ENCODE peak calls at places on chromosomes 11 and 22, in seven cellular contexts. K is gastrocnemius medialis, J is HCT116, D is transverse colon, M is A549, W is cardiac fibroblast, P is GM23338. O is an unnamed sample.

GRCh38 chr22:16933924-16934282 is 74.1 kb downstream of the GAB4 start:
- DNase-seq in D (no peak), J (no peak), M (no peak), P (no peak), K (no peak), W (no peak), O (no peak)

GRCh38 chr11:63635762-63636465 is 21.7 kb upstream of the PLAAT3 start:
- DNase-seq in J (peak), K (peak), M (peak), W (peak), P (peak), D (peak), O (peak)

GRCh38 chr11:46387919-46388618 is 3.5 kb downstream of the CHRM4 start:
- DNase-seq in P (peak), D (no peak), J (no peak), K (no peak), M (no peak), W (peak), O (no peak)

GRCh38 chr11:31874631-31875191 is 63.6 kb upstream of the PAX6 start:
- DNase-seq in K (no peak), P (no peak), M (no peak), D (no peak), J (no peak), W (no peak), O (no peak)

GRCh38 chr22:37741312-37741795 is 44.5 kb downstream of the TRIOBP start:
- DNase-seq in K (peak), J (no peak), D (peak), W (peak), M (peak), P (peak), O (no peak)

GRCh38 chr11:119859684-119860083 is 130.7 kb upstream of the NECTIN1 start:
- DNase-seq in M (no peak), W (no peak), P (no peak), D (no peak), J (no peak), K (no peak), O (no peak)

GRCh38 chr11:1267441-1268100 is 41.9 kb downstream of the TOLLIP start:
- DNase-seq in J (no peak), M (no peak), W (no peak), P (no peak), K (no peak), D (no peak), O (no peak)

GRCh38 chr11:70322653-70323052 is 52.2 kb downstream of the PPFIA1 start:
- DNase-seq in J (no peak), P (peak), K (no peak), M (no peak), D (no peak), W (no peak), O (no peak)

GRCh38 chr11:26953770-26954392 is 40.0 kb upstream of the FIBIN start:
- DNase-seq in J (no peak), D (no peak), W (peak), K (no peak), P (no peak), M (no peak), O (no peak)

GRCh38 chr11:23555085-23555484 is 694.8 kb upstream of the CCDC179 start:
- DNase-seq in K (no peak), M (no peak), P (no peak), D (no peak), J (no peak), W (peak), O (no peak)

GRCh38 chr11:70547821-70548670 is 149.7 kb downstream of the CTTN start:
- DNase-seq in K (no peak), W (no peak), D (no peak), P (no peak), M (no peak), J (no peak), O (no peak)

GRCh38 chr11:112374486-112375140 is 114.0 kb upstream of the PLET1 start:
- DNase-seq in D (no peak), J (no peak), P (peak), W (no peak), K (no peak), M (no peak), O (no peak)

GRCh38 chr11:64112771-64113461 is 53.0 kb downstream of the MACROD1 start:
- DNase-seq in M (no peak), P (no peak), W (no peak), J (no peak), D (no peak), K (no peak), O (no peak)

GRCh38 chr11:44456544-44457270 is 108.8 kb upstream of the CD82 start:
- DNase-seq in D (no peak), M (peak), P (peak), J (peak), K (no peak), W (no peak), O (no peak)

GRCh38 chr22:44456661-44457412 is 41.2 kb downstream of the RTL6 start:
- DNase-seq in W (no peak), K (no peak), P (no peak), M (no peak), J (no peak), D (no peak), O (no peak)

DNA sequence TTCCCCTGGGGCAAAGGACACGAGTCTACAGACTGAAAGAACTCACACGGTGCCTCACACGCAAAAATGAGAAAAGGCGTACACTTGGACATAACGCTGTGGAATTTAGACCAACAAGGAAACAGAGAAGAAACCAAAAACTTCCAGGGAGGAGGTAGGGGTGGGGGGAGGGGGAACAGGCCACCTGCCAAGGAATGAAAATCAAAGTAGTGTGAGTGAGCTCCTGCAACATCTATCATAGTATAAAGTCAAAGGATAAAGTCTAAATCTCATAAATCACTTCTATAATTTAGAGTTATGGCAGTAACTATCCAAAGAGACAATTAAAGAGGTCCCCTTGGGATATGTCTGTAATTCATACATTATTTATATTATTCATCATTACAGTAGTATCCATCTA is 10.0 kb upstream of the IRAG1 start:
- DNase-seq in W (no peak), J (no peak), P (no peak), D (no peak), M (no peak), K (no peak), O (no peak)
- H3K4me3 ChIP-seq in W (no peak), J (no peak), P (no peak), D (no peak), M (no peak), K (no peak), O (no peak)

GRCh38 chr11:90286640-90287039 is 63.8 kb upstream of the CHORDC1 start:
- DNase-seq in D (no peak), W (no peak), M (no peak), J (no peak), K (no peak), P (peak), O (no peak)

GRCh38 chr11:90294091-90294490 is 71.2 kb upstream of the CHORDC1 start:
- DNase-seq in J (no peak), P (no peak), D (no peak), M (no peak), K (no peak), W (no peak), O (no peak)

GRCh38 chr11:90288207-90288821 is 65.5 kb upstream of the CHORDC1 start:
- DNase-seq in W (peak), M (peak), P (peak), J (peak), K (no peak), D (no peak), O (no peak)
- TF ChIP-seq CTCF in W (peak), M (peak), P (peak), J (peak), K (no peak), D (peak), O (peak)

GRCh38 chr11:36791957-36792356 is 193.9 kb upstream of the RAG2 start:
- DNase-seq in P (no peak), J (no peak), K (no peak), M (no peak), D (no peak), W (no peak), O (no peak)
- H3K4me3 ChIP-seq in P (no peak), J (no peak), K (no peak), M (no peak), D (no peak), W (no peak), O (no peak)

GRCh38 chr22:40414838-40415505 is 44.6 kb downstream of the SGSM3 start:
- DNase-seq in M (no peak), P (no peak), J (no peak), W (no peak), D (peak), K (peak), O (no peak)
- TF ChIP-seq CTCF in M (no peak), P (no peak), J (no peak), W (no peak), D (no peak), K (no peak), O (no peak)

DNA sequence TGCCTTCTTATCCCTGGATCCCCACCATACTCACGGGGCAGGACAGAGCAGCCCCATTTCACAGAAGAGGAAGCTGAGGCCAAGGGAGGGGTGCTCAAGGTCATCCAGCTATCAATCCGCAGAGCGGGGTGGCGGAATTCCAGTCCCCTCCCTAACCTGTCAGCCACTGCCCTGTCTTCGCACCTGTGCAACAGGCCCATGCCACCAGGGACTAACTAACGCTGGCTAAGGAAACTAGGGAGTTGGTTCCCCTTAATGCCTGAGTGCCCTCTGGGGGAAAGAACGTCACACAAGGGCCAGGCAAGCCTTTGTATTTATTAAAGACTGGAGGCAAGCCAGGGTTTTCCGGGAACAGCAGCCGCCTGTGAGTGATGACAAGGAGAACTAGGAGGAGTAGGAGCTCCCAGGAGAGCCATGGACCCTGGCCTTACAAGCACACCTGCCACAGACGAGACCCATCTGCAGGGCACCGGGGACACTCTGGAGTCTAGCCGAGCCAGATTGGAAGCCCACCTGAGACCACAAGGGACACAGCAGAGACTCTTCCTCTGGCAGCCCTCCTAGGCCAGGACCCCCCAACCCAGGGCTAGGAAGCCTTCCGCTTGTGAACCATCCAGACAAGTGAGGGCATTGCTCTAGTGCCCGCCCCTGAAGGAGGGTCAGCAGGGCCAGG is 64.4 kb downstream of the MYH9 start:
- DNase-seq in M (no peak), P (no peak), K (peak), J (no peak), D (peak), W (peak), O (no peak)
- H3K4me3 ChIP-seq in M (no peak), P (no peak), K (no peak), J (no peak), D (no peak), W (no peak), O (no peak)

GRCh38 chr22:22683668-22684361 is 39.4 kb downstream of the GGTLC2 start:
- DNase-seq in K (no peak), J (no peak), D (no peak), P (no peak), W (no peak), M (no peak), O (no peak)

GRCh38 chr22:22682807-22683667 is 38.6 kb downstream of the GGTLC2 start:
- DNase-seq in W (no peak), M (peak), D (no peak), K (no peak), J (no peak), P (no peak), O (no peak)

GRCh38 chr22:22682196-22682595 is 37.8 kb downstream of the GGTLC2 start:
- DNase-seq in K (no peak), W (no peak), D (no peak), M (no peak), J (no peak), P (no peak), O (no peak)

GRCh38 chr22:22685586-22685985 is 41.2 kb downstream of the GGTLC2 start:
- DNase-seq in P (no peak), W (no peak), K (no peak), D (no peak), M (no peak), J (no peak), O (no peak)

GRCh38 chr22:22684605-22685561 is 40.5 kb downstream of the GGTLC2 start:
- DNase-seq in J (no peak), K (no peak), P (peak), D (peak), W (peak), M (peak), O (peak)
- TF ChIP-seq CTCF in J (peak), K (no peak), P (peak), D (peak), W (peak), M (peak), O (peak)

O was measured in GM12864.